ENCODE peak calls at places on chromosomes 12 and 14, in ten cellular contexts. F is fibroblast of the aortic adventitia; X is ovary; P is T-cell; C is tibial artery; J is stimulated activated CD4-positive, alpha-beta T cell treated with anti-CD3 and anti-CD28 coated beads, Interleukin-4, amount 100 ng/mL, for 48 hours; K is astrocyte of the hippocampus; H is activated T-cell treated with anti-CD3 and anti-CD28 coated beads, Interleukin-2, amount 50 U/mL, for 48 hours; G is stimulated activated CD8-positive, alpha-beta memory T cell treated with anti-CD3 and anti-CD28 coated beads, Interleukin-12 subunit alpha, Interleukin-12 subunit beta, amount 100 ng/mL, for 4 hours; Q is LoVo. O is an unnamed sample.

GRCh38 chr12:107511292-107511691 is 174.3 kb upstream of the PWP1 start:
- DNase-seq in C (no peak), P (no peak), K (peak), J (no peak), F (peak), G (no peak), X (no peak), H (no peak), Q (no peak), O (no peak)

GRCh38 chr12:6262635-6263034 is 47.8 kb upstream of the PLEKHG6 start:
- DNase-seq in C (no peak), G (no peak), F (no peak), Q (no peak), J (no peak), P (no peak), X (no peak), K (no peak), H (no peak), O (no peak)

GRCh38 chr12:48002179-48002601 is 2.1 kb downstream of the COL2A1 start:
- DNase-seq in F (peak), K (no peak), P (no peak), J (no peak), H (no peak), C (no peak), X (no peak), G (no peak), Q (peak), O (no peak)

GRCh38 chr12:108146035-108146893 is 17.2 kb downstream of the WSCD2 start:
- DNase-seq in C (no peak), J (no peak), F (no peak), P (no peak), Q (no peak), G (no peak), H (no peak), X (no peak), K (no peak), O (no peak)

GRCh38 chr14:75654127-75654732 is 6.4 kb downstream of the ERG28 start:
- DNase-seq in H (peak), Q (peak), K (peak), G (peak), J (peak), P (peak), F (peak), C (peak), X (peak), O (peak)

GRCh38 chr12:63802012-63802608 is 22.4 kb downstream of the RXYLT1 start:
- DNase-seq in F (peak), P (no peak), X (no peak), H (no peak), K (peak), J (no peak), C (no peak), Q (peak), G (no peak), O (peak)

GRCh38 chr12:132783917-132784531 is 22.4 kb upstream of the ANKLE2 start:
- DNase-seq in P (no peak), G (no peak), F (no peak), J (no peak), H (no peak), Q (no peak), K (no peak), C (no peak), X (no peak), O (no peak)

GRCh38 chr14:100470523-100470897 is 116.7 kb downstream of the BEGAIN start:
- DNase-seq in C (no peak), P (no peak), F (no peak), Q (no peak), G (no peak), J (no peak), H (no peak), K (no peak), X (no peak), O (no peak)

GRCh38 chr12:61993734-61994345 is 266.4 kb upstream of the USP15 start:
- DNase-seq in F (no peak), J (no peak), P (no peak), Q (peak), C (no peak), G (no peak), X (no peak), H (no peak), K (peak), O (peak)

GRCh38 chr12:130576286-130576933 is 139.7 kb downstream of the RIMBP2 start:
- DNase-seq in X (no peak), G (no peak), Q (no peak), H (no peak), J (no peak), C (no peak), F (no peak), K (no peak), P (no peak), O (no peak)

GRCh38 chr12:122312926-122313325 is 46.6 kb upstream of the VPS33A start:
- DNase-seq in Q (no peak), X (no peak), K (peak), F (no peak), G (no peak), J (no peak), P (no peak), H (no peak), C (no peak), O (no peak)

GRCh38 chr14:72126561-72126960 is 194.3 kb downstream of the RGS6 start:
- DNase-seq in X (no peak), J (no peak), K (no peak), G (no peak), P (no peak), C (no peak), Q (no peak), F (no peak), H (no peak), O (no peak)

GRCh38 chr12:98893126-98893525 is 248.0 kb downstream of the APAF1 start:
- DNase-seq in P (no peak), X (no peak), K (peak), Q (no peak), H (no peak), F (no peak), C (no peak), J (no peak), G (no peak), O (no peak)

GRCh38 chr14:60723218-60724079 is 702 bp downstream of the SIX4 start:
- DNase-seq in G (no peak), X (peak), J (no peak), H (peak), P (no peak), F (peak), Q (peak), C (peak), K (peak), O (no peak)

GRCh38 chr12:46580445-46580844 is 207.9 kb upstream of the SLC38A2 start:
- DNase-seq in P (no peak), J (no peak), Q (no peak), C (no peak), H (no peak), F (no peak), G (no peak), X (no peak), K (no peak), O (no peak)

GRCh38 chr14:104223101-104223809 is 84.9 kb downstream of the KIF26A start:
- DNase-seq in H (no peak), X (peak), C (no peak), J (no peak), G (no peak), P (no peak), K (no peak), Q (no peak), F (no peak), O (no peak)

GRCh38 chr14:100405752-100406455 is 82.8 kb downstream of the SLC25A47 start:
- DNase-seq in F (no peak), Q (no peak), X (no peak), G (no peak), P (no peak), C (no peak), H (no peak), J (no peak), K (no peak), O (no peak)

GRCh38 chr14:23070262-23071129 is 13.2 kb upstream of the CDH24 start:
- DNase-seq in J (no peak), C (no peak), G (no peak), X (no peak), F (no peak), K (peak), P (no peak), Q (no peak), H (no peak), O (no peak)